ENCODE peak calls at places on chromosome 20, in eight cellular contexts. Z is stimulated activated CD4-positive, alpha-beta T cell treated with anti-CD3 and anti-CD28 coated beads, Interleukin-1b, Interleukin-23, amount 100 ng/mL, for 24 hours; Y is fibroblast of the aortic adventitia; T is AG20443; E is AG10803; D is HCT116; V is tibial artery; F is amniotic stem cell. U is an unnamed sample.

GRCh38 chr20:11305406-11305805 is 612.3 kb upstream of the BTBD3 start:
- DNase-seq in Z (no peak), Y (no peak), T (no peak), E (no peak), D (no peak), V (no peak), F (no peak), U (no peak)

GRCh38 chr20:19017104-19017690 is 195.2 kb upstream of the SLC24A3 start:
- DNase-seq in Z (no peak), Y (no peak), T (no peak), E (no peak), D (no peak), V (no peak), F (no peak), U (no peak)

GRCh38 chr20:1533059-1533458 is 24.4 kb downstream of the SIRPD start:
- DNase-seq in Z (no peak), Y (peak; percentile 20), T (peak; percentile 20), E (no peak), D (no peak), V (no peak), F (no peak), U (peak; percentile 12)

GRCh38 chr20:38117635-38118034 is 47.4 kb downstream of the TGM2 start:
- DNase-seq in Z (no peak), Y (peak; percentile 72), T (no peak), E (peak; percentile 83), D (no peak), V (no peak), F (peak; percentile 68), U (peak; percentile 95)

GRCh38 chr20:11212288-11212687 is 538.5 kb upstream of the JAG1 start:
- DNase-seq in Z (no peak), Y (no peak), T (no peak), E (no peak), D (no peak), V (no peak), F (no peak), U (no peak)

GRCh38 chr20:36121981-36122930 is 32.3 kb upstream of the EPB41L1 start:
- DNase-seq in Z (no peak), Y (no peak), T (no peak), E (no peak), D (peak; percentile 74), V (no peak), F (no peak), U (no peak)

GRCh38 chr20:52105045-52105572 is 86.5 kb downstream of the ZFP64 start:
- DNase-seq in Z (no peak), Y (peak; percentile 27), T (peak; percentile 65), E (peak; percentile 29), D (no peak), V (no peak), F (no peak), U (no peak)

GRCh38 chr20:62702886-62703852 is 5.5 kb upstream of the NTSR1 start:
- DNase-seq in Z (no peak), Y (peak; percentile 91), T (peak; percentile 91), E (peak; percentile 82), D (peak; percentile 76), V (no peak), F (peak; percentile 81), U (peak; percentile 83)

GRCh38 chr20:14972256-14972655 is 634.8 kb upstream of the FLRT3 start:
- DNase-seq in Z (no peak), Y (no peak), T (no peak), E (no peak), D (no peak), V (no peak), F (no peak), U (no peak)

GRCh38 chr20:5745416-5745968 is 4.7 kb upstream of the SHLD1 start:
- DNase-seq in Z (no peak), Y (no peak), T (no peak), E (no peak), D (no peak), V (no peak), F (no peak), U (no peak)

GRCh38 chr20:63525968-63526367 is 5.4 kb downstream of the PPDPF start:
- DNase-seq in Z (no peak), Y (no peak), T (no peak), E (no peak), D (no peak), V (no peak), F (no peak), U (no peak)

GRCh38 chr20:62876826-62877728 is 15.5 kb upstream of the TCFL5 start:
- DNase-seq in Z (no peak), Y (peak; percentile 63), T (peak; percentile 81), E (peak; percentile 57), D (no peak), V (peak; percentile 83), F (no peak), U (no peak)

U was measured in SW 1271.